ENCODE peak calls at places on chromosome 7, in eight cellular contexts. P, G, L, V, Y, Q, R and N are unnamed samples.

GRCh38 chr7:70693690-70694356 is 438.1 kb upstream of the GALNT17 start:
- DNase-seq in Y (peak), P (peak), Q (peak), G (peak), L (peak), R (peak), V (peak), N (peak)

GRCh38 chr7:16811555-16811954 is 6.8 kb upstream of the AGR2 start:
- DNase-seq in G (no peak), P (no peak), Y (peak), L (peak), R (no peak), Q (peak), V (no peak), N (no peak)

GRCh38 chr7:83166-83840 is 109.1 kb upstream of the FAM20C start:
- DNase-seq in P (no peak), Q (no peak), G (no peak), L (no peak), Y (no peak), V (no peak), R (no peak), N (no peak)

GRCh38 chr7:130274983-130275649 is 8.5 kb downstream of the CPA2 start:
- DNase-seq in G (no peak), Y (no peak), Q (no peak), L (no peak), P (peak), R (no peak), V (no peak), N (no peak)

GRCh38 chr7:124456286-124456685 is 309.3 kb downstream of the GPR37 start:
- DNase-seq in L (no peak), G (no peak), Y (no peak), V (no peak), Q (no peak), R (no peak), P (no peak), N (no peak)

GRCh38 chr7:131107343-131108211 is 220.1 kb upstream of the MKLN1 start:
- DNase-seq in L (peak), G (peak), V (peak), Q (peak), P (peak), Y (peak), R (peak), N (peak)

GRCh38 chr7:152202056-152202455 is 176.6 kb downstream of the GALNT11 start:
- DNase-seq in R (no peak), Y (peak), L (no peak), Q (peak), P (no peak), G (no peak), V (no peak), N (no peak)

GRCh38 chr7:47227762-47228177 is 354.1 kb downstream of the TNS3 start:
- DNase-seq in G (no peak), Q (peak), L (no peak), Y (peak), V (peak), P (no peak), R (no peak), N (no peak)